ENCODE peak calls at places on chromosome 2, in five cellular contexts. B, I, Z, S and R are unnamed samples.

GRCh38 chr2:238720232-238720672 is 127.6 kb upstream of the TWIST2 start:
- DNase-seq in I (no peak), Z (no peak), B (peak; percentile 93), S (no peak), R (no peak)

GRCh38 chr2:20422679-20423271 is 24.1 kb upstream of the RHOB start:
- DNase-seq in I (no peak), S (no peak), B (peak; percentile 77), Z (no peak), R (no peak)

GRCh38 chr2:119008108-119008507 is 66.1 kb downstream of the MARCO start:
- DNase-seq in S (no peak), Z (no peak), I (no peak), B (peak; percentile 52), R (no peak)

GRCh38 chr2:41922177-41922576 is 125.6 kb upstream of the PKDCC start:
- DNase-seq in Z (no peak), S (no peak), I (no peak), B (no peak), R (no peak)

GRCh38 chr2:96608459-96609455 is 29.4 kb downstream of the KANSL3 start:
- DNase-seq in Z (peak; percentile 44), S (no peak), B (no peak), I (no peak), R (no peak)

GRCh38 chr2:191316246-191316645 is 71.0 kb downstream of the MYO1B start:
- DNase-seq in S (no peak), B (no peak), Z (no peak), I (no peak), R (no peak)

GRCh38 chr2:51789908-51790307 is 758.0 kb upstream of the NRXN1 start:
- DNase-seq in S (no peak), B (no peak), Z (no peak), I (no peak), R (no peak)

GRCh38 chr2:48045613-48046012 is 139.3 kb upstream of the FBXO11 start:
- DNase-seq in B (no peak), S (no peak), I (no peak), Z (no peak), R (no peak)

DNA sequence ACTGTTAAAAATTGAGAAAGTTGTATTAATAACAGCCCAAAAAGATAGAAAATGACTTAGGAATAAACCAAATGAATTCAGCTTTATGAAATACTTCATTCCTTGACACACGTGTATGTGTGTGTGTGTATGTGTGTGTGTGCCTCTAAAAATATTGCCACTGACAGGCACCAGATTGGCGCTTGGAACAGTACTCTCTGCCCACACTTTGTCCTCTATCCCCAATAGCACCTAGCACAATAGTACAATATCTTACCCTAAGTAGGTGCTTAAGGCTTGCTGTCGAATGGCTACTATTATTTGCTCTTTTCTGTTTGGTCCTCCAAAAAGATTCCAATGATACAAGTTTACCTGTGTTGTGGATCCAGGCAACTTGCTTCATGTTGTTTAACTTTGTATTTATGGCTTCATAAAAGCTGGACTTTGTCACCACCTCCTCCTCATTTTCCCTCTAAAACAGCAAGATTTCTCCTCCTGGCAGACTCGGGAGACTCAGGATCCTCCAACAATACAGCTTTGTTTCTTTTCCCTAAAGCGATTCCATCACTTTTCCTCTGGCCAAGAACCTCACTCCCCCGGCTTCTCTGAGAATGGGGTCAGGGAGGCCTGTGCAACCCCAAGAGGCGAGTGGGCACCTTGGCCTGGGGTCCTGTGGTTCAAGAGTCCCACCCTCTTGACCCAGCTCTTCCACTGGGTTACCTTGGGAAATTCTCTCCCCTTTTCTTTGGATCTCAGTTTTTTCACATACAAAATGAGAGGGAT is 43.3 kb upstream of the LCLAT1 start:
- DNase-seq in I (no peak), B (no peak), Z (no peak), S (no peak), R (no peak)
- H3K4me3 ChIP-seq in I (no peak overlapping the region), B (no peak overlapping the region), Z (no peak overlapping the region), S (no peak overlapping the region), R (no peak overlapping the region)

GRCh38 chr2:42976400-42976799 is 184.0 kb upstream of the HAAO start:
- DNase-seq in B (no peak), I (no peak), Z (no peak), S (no peak), R (no peak)

GRCh38 chr2:42973771-42974170 is 181.4 kb upstream of the HAAO start:
- DNase-seq in I (no peak), B (no peak), S (no peak), Z (no peak), R (no peak)

GRCh38 chr2:42974697-42975357 is 182.4 kb upstream of the HAAO start:
- DNase-seq in Z (no peak), I (peak; percentile 83), B (peak; percentile 94), S (no peak), R (no peak)

GRCh38 chr2:42974303-42974696 is 181.9 kb upstream of the HAAO start:
- DNase-seq in Z (no peak), S (no peak), B (no peak), I (no peak), R (no peak)

DNA sequence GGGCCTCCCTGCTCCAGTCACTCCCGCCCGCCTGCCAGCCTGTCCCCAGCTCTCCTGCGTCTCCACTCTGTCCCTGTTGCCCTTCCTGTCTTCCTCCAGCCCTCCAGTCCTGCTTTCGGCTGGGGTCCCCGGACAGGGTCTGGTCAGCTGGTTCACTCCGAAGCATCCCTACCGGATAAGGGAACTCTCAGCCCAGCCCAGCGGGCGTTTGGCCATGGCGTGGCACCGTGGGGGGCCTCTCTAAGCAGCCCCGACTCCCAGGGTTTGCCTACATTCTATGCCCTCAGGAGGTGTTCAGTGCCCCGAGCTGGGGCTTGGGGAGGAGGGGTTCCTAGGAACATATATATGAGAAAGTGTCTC is 183.0 kb upstream of the HAAO start:
- DNase-seq in S (no peak), B (no peak), Z (no peak), I (no peak), R (no peak)
- H3K4me3 ChIP-seq in S (peak overlapping the region; percentile 65), B (peak overlapping the region; percentile 33), Z (peak overlapping the region; percentile 21), I (peak overlapping the region; percentile 57), R (peak overlapping the region; percentile 37)

GRCh38 chr2:61970807-61971556 is 65.5 kb downstream of the COMMD1 start:
- DNase-seq in I (no peak), B (no peak), S (no peak), Z (no peak), R (no peak)
- H3K4me3 ChIP-seq in I (no peak overlapping the region), B (peak overlapping the region; percentile 19), S (peak overlapping the region; percentile 53), Z (no peak overlapping the region), R (no peak overlapping the region)

DNA sequence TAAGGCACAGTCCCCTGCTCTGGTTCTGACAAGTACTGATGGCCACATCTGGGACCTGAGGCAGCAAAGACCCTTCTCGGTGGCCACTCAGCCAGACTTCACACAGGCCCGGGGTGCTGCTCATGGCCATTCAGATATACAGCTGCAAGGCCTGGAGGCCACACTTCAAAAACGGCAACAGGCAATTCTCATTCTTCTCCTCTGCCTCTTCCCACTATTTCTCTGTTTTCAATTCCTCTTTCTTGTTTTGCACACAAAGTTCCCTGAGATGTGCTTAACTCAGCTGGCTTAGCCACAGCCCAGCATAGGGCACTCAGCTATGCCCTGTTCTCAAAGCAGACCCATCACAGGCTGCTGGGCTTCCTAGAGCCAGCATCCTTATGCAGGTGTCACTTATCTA is 29.9 kb downstream of the PTPN18 start:
- DNase-seq in S (no peak), Z (no peak), B (no peak), I (no peak), R (no peak)
- H3K4me3 ChIP-seq in S (no peak overlapping the region), Z (no peak overlapping the region), B (no peak overlapping the region), I (no peak overlapping the region), R (no peak overlapping the region)